ENCODE peak calls at places on chromosomes 2 and 18, in five cellular contexts. One of them, this sample, is unnamed.

GRCh38 chr2:67841711-67842110 is 221.1 kb downstream of the C1D start:
- DNase-seq in CD8-positive, alpha-beta memory T cell: no peak
- DNase-seq in upper lobe of right lung: no peak
- DNase-seq in fibroblast of lung: no peak
- DNase-seq in body of pancreas: no peak
- DNase-seq in this sample: no peak

GRCh38 chr2:176130153-176130916 is 830 bp downstream of the HOXD8 start:
- DNase-seq in CD8-positive, alpha-beta memory T cell: no peak
- DNase-seq in upper lobe of right lung: peak; percentile 60
- DNase-seq in fibroblast of lung: no peak
- DNase-seq in body of pancreas: no peak
- DNase-seq in this sample: no peak

GRCh38 chr2:166092889-166093288 is 34.9 kb downstream of the SCN1A start:
- DNase-seq in CD8-positive, alpha-beta memory T cell: no peak
- DNase-seq in upper lobe of right lung: no peak
- DNase-seq in fibroblast of lung: peak; percentile 59
- DNase-seq in body of pancreas: no peak
- DNase-seq in this sample: no peak

GRCh38 chr2:26653207-26654060 is 12.3 kb upstream of the CIB4 start:
- DNase-seq in CD8-positive, alpha-beta memory T cell: no peak
- DNase-seq in upper lobe of right lung: peak; percentile 63
- DNase-seq in fibroblast of lung: no peak
- DNase-seq in body of pancreas: no peak
- DNase-seq in this sample: no peak

GRCh38 chr18:62028715-62029114 is 135.9 kb upstream of the RNF152 start:
- DNase-seq in CD8-positive, alpha-beta memory T cell: no peak
- DNase-seq in upper lobe of right lung: no peak
- DNase-seq in fibroblast of lung: no peak
- DNase-seq in body of pancreas: no peak
- DNase-seq in this sample: no peak

GRCh38 chr2:46252891-46253659 is 44.1 kb upstream of the EPAS1 start:
- DNase-seq in CD8-positive, alpha-beta memory T cell: no peak
- DNase-seq in upper lobe of right lung: no peak
- DNase-seq in fibroblast of lung: peak; percentile 40
- DNase-seq in body of pancreas: no peak
- DNase-seq in this sample: no peak

GRCh38 chr18:75545189-75545588 is 117.7 kb upstream of the SMIM21 start:
- DNase-seq in CD8-positive, alpha-beta memory T cell: no peak
- DNase-seq in upper lobe of right lung: no peak
- DNase-seq in fibroblast of lung: no peak
- DNase-seq in body of pancreas: no peak
- DNase-seq in this sample: no peak

GRCh38 chr2:145484443-145485086 is 964.6 kb upstream of the ZEB2 start:
- DNase-seq in CD8-positive, alpha-beta memory T cell: no peak
- DNase-seq in upper lobe of right lung: no peak
- DNase-seq in fibroblast of lung: peak; percentile 84
- DNase-seq in body of pancreas: no peak
- DNase-seq in this sample: no peak

GRCh38 chr2:88082781-88083180 is 15.2 kb downstream of the SMYD1 start:
- DNase-seq in CD8-positive, alpha-beta memory T cell: no peak
- DNase-seq in upper lobe of right lung: no peak
- DNase-seq in fibroblast of lung: no peak
- DNase-seq in body of pancreas: no peak
- DNase-seq in this sample: no peak

GRCh38 chr18:11666176-11666575 is 22.9 kb upstream of the GNAL start:
- DNase-seq in CD8-positive, alpha-beta memory T cell: no peak
- DNase-seq in upper lobe of right lung: peak; percentile 7
- DNase-seq in fibroblast of lung: no peak
- DNase-seq in body of pancreas: no peak
- DNase-seq in this sample: no peak

GRCh38 chr18:79496978-79497637 is 101.4 kb downstream of the NFATC1 start:
- DNase-seq in CD8-positive, alpha-beta memory T cell: no peak
- DNase-seq in upper lobe of right lung: peak; percentile 51
- DNase-seq in fibroblast of lung: peak; percentile 57
- DNase-seq in body of pancreas: no peak
- DNase-seq in this sample: no peak

GRCh38 chr18:76467371-76468190 is 27.5 kb downstream of the ZNF516 start:
- DNase-seq in CD8-positive, alpha-beta memory T cell: no peak
- DNase-seq in upper lobe of right lung: no peak
- DNase-seq in fibroblast of lung: no peak
- DNase-seq in body of pancreas: no peak
- DNase-seq in this sample: no peak

GRCh38 chr2:22784586-22784985 is 600.4 kb upstream of the KLHL29 start:
- DNase-seq in CD8-positive, alpha-beta memory T cell: no peak
- DNase-seq in upper lobe of right lung: no peak
- DNase-seq in fibroblast of lung: no peak
- DNase-seq in body of pancreas: no peak
- DNase-seq in this sample: no peak

GRCh38 chr18:51211552-51211951 is 14.1 kb upstream of the MEX3C start:
- DNase-seq in CD8-positive, alpha-beta memory T cell: no peak
- DNase-seq in upper lobe of right lung: no peak
- DNase-seq in fibroblast of lung: peak; percentile 68
- DNase-seq in body of pancreas: no peak
- DNase-seq in this sample: no peak

GRCh38 chr2:55403177-55403998 is 16.3 kb downstream of the CCDC88A start:
- DNase-seq in CD8-positive, alpha-beta memory T cell: no peak
- DNase-seq in upper lobe of right lung: no peak
- DNase-seq in fibroblast of lung: no peak
- DNase-seq in body of pancreas: no peak
- DNase-seq in this sample: no peak

GRCh38 chr2:222413295-222413911 is 10.9 kb upstream of the SGPP2 start:
- DNase-seq in CD8-positive, alpha-beta memory T cell: no peak
- DNase-seq in upper lobe of right lung: no peak
- DNase-seq in fibroblast of lung: no peak
- DNase-seq in body of pancreas: no peak
- DNase-seq in this sample: no peak

GRCh38 chr18:25420091-25420490 is 68.1 kb upstream of the ZNF521 start:
- DNase-seq in CD8-positive, alpha-beta memory T cell: no peak
- DNase-seq in upper lobe of right lung: no peak
- DNase-seq in fibroblast of lung: no peak
- DNase-seq in body of pancreas: no peak
- DNase-seq in this sample: no peak

GRCh38 chr2:60818272-60818671 is 62.2 kb downstream of the PAPOLG start:
- DNase-seq in CD8-positive, alpha-beta memory T cell: peak; percentile 8
- DNase-seq in upper lobe of right lung: no peak
- DNase-seq in fibroblast of lung: peak; percentile 4
- DNase-seq in body of pancreas: no peak
- DNase-seq in this sample: no peak

GRCh38 chr2:215950009-215950408 is 63.3 kb downstream of the MREG start:
- DNase-seq in CD8-positive, alpha-beta memory T cell: no peak
- DNase-seq in upper lobe of right lung: no peak
- DNase-seq in fibroblast of lung: peak; percentile 57
- DNase-seq in body of pancreas: no peak
- DNase-seq in this sample: no peak

GRCh38 chr2:223472771-223473170 is 129.4 kb downstream of the SCG2 start:
- DNase-seq in CD8-positive, alpha-beta memory T cell: no peak
- DNase-seq in upper lobe of right lung: no peak
- DNase-seq in fibroblast of lung: no peak
- DNase-seq in body of pancreas: no peak
- DNase-seq in this sample: no peak

GRCh38 chr2:187917535-187917934 is 363.3 kb upstream of the TFPI start:
- DNase-seq in CD8-positive, alpha-beta memory T cell: no peak
- DNase-seq in upper lobe of right lung: no peak
- DNase-seq in fibroblast of lung: peak; percentile 29
- DNase-seq in body of pancreas: no peak
- DNase-seq in this sample: no peak

GRCh38 chr2:240506406-240507059 is 51.3 kb downstream of the ANKMY1 start:
- DNase-seq in CD8-positive, alpha-beta memory T cell: no peak
- DNase-seq in upper lobe of right lung: no peak
- DNase-seq in fibroblast of lung: no peak
- DNase-seq in body of pancreas: peak; percentile 3
- DNase-seq in this sample: no peak

GRCh38 chr2:149733936-149734685 is 146.5 kb upstream of the MMADHC start:
- DNase-seq in CD8-positive, alpha-beta memory T cell: no peak
- DNase-seq in upper lobe of right lung: no peak
- DNase-seq in fibroblast of lung: no peak
- DNase-seq in body of pancreas: no peak
- DNase-seq in this sample: no peak

DNA sequence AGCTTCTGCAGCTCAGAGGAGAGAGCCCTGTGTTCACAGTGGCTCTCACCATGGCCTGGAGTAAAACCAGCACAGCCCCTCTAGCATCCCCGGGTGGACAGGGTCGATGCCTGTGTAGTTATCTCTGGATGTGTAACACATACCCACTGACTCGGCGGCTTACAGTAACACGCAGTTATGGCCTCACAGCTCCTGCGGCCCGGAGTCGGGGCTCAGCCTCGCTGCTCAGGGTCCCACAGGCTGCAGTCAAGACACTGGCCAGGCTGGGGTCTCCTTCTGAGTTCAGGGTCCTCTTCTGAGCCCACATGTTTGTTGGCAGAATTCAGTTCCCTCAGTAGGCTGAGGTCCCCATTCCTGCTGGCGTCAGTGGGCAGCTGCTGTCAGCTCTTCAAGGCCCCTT is 2.5 kb upstream of the RAB17 start:
- DNase-seq in CD8-positive, alpha-beta memory T cell: no peak
- DNase-seq in upper lobe of right lung: no peak
- DNase-seq in fibroblast of lung: no peak
- DNase-seq in body of pancreas: no peak
- DNase-seq in this sample: no peak
- H3K4me1 ChIP-seq in CD8-positive, alpha-beta memory T cell: peaks cover 8% of the 10 kb centered on the region
- H3K4me1 ChIP-seq in upper lobe of right lung: no peaks in the 10 kb centered on the region
- H3K4me1 ChIP-seq in fibroblast of lung: peaks cover 2% of the 10 kb centered on the region
- H3K4me1 ChIP-seq in body of pancreas: peaks cover 65% of the 10 kb centered on the region
- H3K4me1 ChIP-seq in this sample: peaks cover 16% of the 10 kb centered on the region

GRCh38 chr2:123747316-123747715 is 277.8 kb upstream of the CNTNAP5 start:
- DNase-seq in CD8-positive, alpha-beta memory T cell: no peak
- DNase-seq in upper lobe of right lung: no peak
- DNase-seq in fibroblast of lung: no peak
- DNase-seq in body of pancreas: no peak
- DNase-seq in this sample: no peak
- H3K4me3 ChIP-seq in CD8-positive, alpha-beta memory T cell: no peak overlapping the region
- H3K4me3 ChIP-seq in upper lobe of right lung: no peak overlapping the region
- H3K4me3 ChIP-seq in fibroblast of lung: no peak overlapping the region
- H3K4me3 ChIP-seq in body of pancreas: no peak overlapping the region
- H3K4me3 ChIP-seq in this sample: no peak overlapping the region

GRCh38 chr2:134287323-134287722 is 33.5 kb downstream of the MGAT5 start:
- DNase-seq in CD8-positive, alpha-beta memory T cell: no peak
- DNase-seq in upper lobe of right lung: no peak
- DNase-seq in fibroblast of lung: no peak
- DNase-seq in body of pancreas: no peak
- DNase-seq in this sample: no peak

GRCh38 chr2:134292514-134292913 is 38.6 kb downstream of the MGAT5 start:
- DNase-seq in CD8-positive, alpha-beta memory T cell: no peak
- DNase-seq in upper lobe of right lung: no peak
- DNase-seq in fibroblast of lung: no peak
- DNase-seq in body of pancreas: no peak
- DNase-seq in this sample: no peak

GRCh38 chr2:134289225-134289624 is 35.4 kb downstream of the MGAT5 start:
- DNase-seq in CD8-positive, alpha-beta memory T cell: no peak
- DNase-seq in upper lobe of right lung: no peak
- DNase-seq in fibroblast of lung: no peak
- DNase-seq in body of pancreas: peak; percentile 16
- DNase-seq in this sample: no peak

GRCh38 chr2:134288814-134289213 is 34.9 kb downstream of the MGAT5 start:
- DNase-seq in CD8-positive, alpha-beta memory T cell: no peak
- DNase-seq in upper lobe of right lung: no peak
- DNase-seq in fibroblast of lung: no peak
- DNase-seq in body of pancreas: no peak
- DNase-seq in this sample: no peak

GRCh38 chr2:134290363-134290762 is 36.5 kb downstream of the MGAT5 start:
- DNase-seq in CD8-positive, alpha-beta memory T cell: no peak
- DNase-seq in upper lobe of right lung: no peak
- DNase-seq in fibroblast of lung: no peak
- DNase-seq in body of pancreas: no peak
- DNase-seq in this sample: no peak
- H3K4me1 ChIP-seq in CD8-positive, alpha-beta memory T cell: peaks cover 80% of the 10 kb centered on the region
- H3K4me1 ChIP-seq in upper lobe of right lung: peaks cover 8% of the 10 kb centered on the region
- H3K4me1 ChIP-seq in fibroblast of lung: no peaks in the 10 kb centered on the region
- H3K4me1 ChIP-seq in body of pancreas: peaks cover 6% of the 10 kb centered on the region
- H3K4me1 ChIP-seq in this sample: no peaks in the 10 kb centered on the region

DNA sequence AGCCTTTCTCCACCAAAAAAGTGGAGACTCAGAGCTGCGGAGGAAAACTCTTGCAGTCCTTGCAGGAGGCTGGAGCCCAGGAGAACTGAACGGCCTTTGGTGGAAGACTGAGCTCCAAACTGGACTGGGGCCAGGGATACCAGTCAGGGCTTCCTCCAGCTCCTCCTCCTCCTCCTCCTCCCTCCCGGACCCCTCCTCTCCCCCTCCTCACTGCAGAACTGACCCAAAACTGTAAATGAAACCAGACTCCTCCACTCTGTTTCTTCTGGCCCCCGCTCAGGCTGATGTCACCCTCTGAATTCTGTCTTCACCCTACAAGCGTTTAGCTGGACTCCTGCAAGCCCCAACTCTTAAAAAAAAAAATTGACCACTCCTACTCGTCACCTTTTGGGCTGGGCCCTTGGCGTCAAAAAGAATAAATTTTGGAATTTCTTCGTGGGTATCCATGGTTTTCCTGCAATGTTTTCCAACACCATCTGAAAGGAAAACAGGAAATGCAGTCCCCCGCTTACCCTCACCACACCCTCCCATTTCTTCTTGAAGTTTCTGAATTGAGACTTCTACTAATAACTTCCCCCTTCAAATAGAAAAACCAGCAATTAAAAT is at the start of gene COL6A3:
- DNase-seq in CD8-positive, alpha-beta memory T cell: no peak
- DNase-seq in upper lobe of right lung: no peak
- DNase-seq in fibroblast of lung: peak; percentile 98
- DNase-seq in body of pancreas: no peak
- DNase-seq in this sample: no peak
- H3K4me3 ChIP-seq in CD8-positive, alpha-beta memory T cell: no peak within 1 kb of the TSS
- H3K4me3 ChIP-seq in upper lobe of right lung: peak within 1 kb of the TSS; percentile 40
- H3K4me3 ChIP-seq in fibroblast of lung: peak within 1 kb of the TSS; percentile 83
- H3K4me3 ChIP-seq in body of pancreas: no peak within 1 kb of the TSS
- H3K4me3 ChIP-seq in this sample: no peak within 1 kb of the TSS

GRCh38 chr2:207351171-207351570 is 178.6 kb upstream of the CREB1 start:
- DNase-seq in CD8-positive, alpha-beta memory T cell: no peak
- DNase-seq in upper lobe of right lung: no peak
- DNase-seq in fibroblast of lung: no peak
- DNase-seq in body of pancreas: no peak
- DNase-seq in this sample: no peak
- H3K4me1 ChIP-seq in CD8-positive, alpha-beta memory T cell: no peaks in the 10 kb centered on the region
- H3K4me1 ChIP-seq in upper lobe of right lung: no peaks in the 10 kb centered on the region
- H3K4me1 ChIP-seq in fibroblast of lung: no peaks in the 10 kb centered on the region
- H3K4me1 ChIP-seq in body of pancreas: no peaks in the 10 kb centered on the region
- H3K4me1 ChIP-seq in this sample: no peaks in the 10 kb centered on the region